ENCODE peak calls at places on chromosomes 1 and 21, in seven cellular contexts. One of them, this sample, is unnamed.

GRCh38 chr21:31156662-31157061 is 118.4 kb upstream of the KRTAP19-8 start:
- DNase-seq in thoracic aorta: no peak
- DNase-seq in AG10803: no peak
- DNase-seq in HT-29: no peak
- DNase-seq in GOT3: no peak
- DNase-seq in Right ventricle myocardium inferior: no peak
- DNase-seq in HFF-Myc: no peak
- DNase-seq in this sample: no peak

GRCh38 chr1:203126151-203126865 is 1.2 kb upstream of the ADORA1 start:
- DNase-seq in thoracic aorta: no peak
- DNase-seq in AG10803: peak
- DNase-seq in HT-29: peak
- DNase-seq in GOT3: no peak
- DNase-seq in Right ventricle myocardium inferior: no peak
- DNase-seq in HFF-Myc: no peak
- DNase-seq in this sample: no peak

GRCh38 chr21:34579411-34579810 is 35.5 kb downstream of the RCAN1 start:
- DNase-seq in thoracic aorta: no peak
- DNase-seq in AG10803: peak
- DNase-seq in HT-29: no peak
- DNase-seq in GOT3: no peak
- DNase-seq in Right ventricle myocardium inferior: no peak
- DNase-seq in HFF-Myc: no peak
- DNase-seq in this sample: no peak

GRCh38 chr1:212754193-212754592 is 37.4 kb downstream of the NSL1 start:
- DNase-seq in thoracic aorta: no peak
- DNase-seq in AG10803: no peak
- DNase-seq in HT-29: no peak
- DNase-seq in GOT3: no peak
- DNase-seq in Right ventricle myocardium inferior: no peak
- DNase-seq in HFF-Myc: no peak
- DNase-seq in this sample: no peak

GRCh38 chr1:53470155-53470554 is 11.0 kb downstream of the DMRTB1 start:
- DNase-seq in thoracic aorta: no peak
- DNase-seq in AG10803: peak
- DNase-seq in HT-29: peak
- DNase-seq in GOT3: peak
- DNase-seq in Right ventricle myocardium inferior: peak
- DNase-seq in HFF-Myc: no peak
- DNase-seq in this sample: no peak

GRCh38 chr1:163084330-163084729 is 15.2 kb downstream of the RGS4 start:
- DNase-seq in thoracic aorta: no peak
- DNase-seq in AG10803: peak
- DNase-seq in HT-29: no peak
- DNase-seq in GOT3: no peak
- DNase-seq in Right ventricle myocardium inferior: no peak
- DNase-seq in HFF-Myc: no peak
- DNase-seq in this sample: no peak

GRCh38 chr1:206606867-206607266 is 5.4 kb downstream of the EIF2D start:
- DNase-seq in thoracic aorta: no peak
- DNase-seq in AG10803: peak
- DNase-seq in HT-29: peak
- DNase-seq in GOT3: no peak
- DNase-seq in Right ventricle myocardium inferior: no peak
- DNase-seq in HFF-Myc: peak
- DNase-seq in this sample: no peak

GRCh38 chr1:59393211-59394180 is 96.6 kb downstream of the FGGY start:
- DNase-seq in thoracic aorta: peak
- DNase-seq in AG10803: peak
- DNase-seq in HT-29: no peak
- DNase-seq in GOT3: no peak
- DNase-seq in Right ventricle myocardium inferior: peak
- DNase-seq in HFF-Myc: no peak
- DNase-seq in this sample: no peak

GRCh38 chr1:104702731-104703130 is 953.0 kb downstream of the AMY1C start:
- DNase-seq in thoracic aorta: no peak
- DNase-seq in AG10803: no peak
- DNase-seq in HT-29: no peak
- DNase-seq in GOT3: no peak
- DNase-seq in Right ventricle myocardium inferior: no peak
- DNase-seq in HFF-Myc: no peak
- DNase-seq in this sample: no peak

GRCh38 chr1:52693843-52694242 is 4.3 kb downstream of the COA7 start:
- DNase-seq in thoracic aorta: no peak
- DNase-seq in AG10803: no peak
- DNase-seq in HT-29: no peak
- DNase-seq in GOT3: no peak
- DNase-seq in Right ventricle myocardium inferior: no peak
- DNase-seq in HFF-Myc: no peak
- DNase-seq in this sample: no peak

GRCh38 chr1:174815036-174815435 is 184.7 kb upstream of the CACYBP start:
- DNase-seq in thoracic aorta: no peak
- DNase-seq in AG10803: peak
- DNase-seq in HT-29: peak
- DNase-seq in GOT3: no peak
- DNase-seq in Right ventricle myocardium inferior: no peak
- DNase-seq in HFF-Myc: peak
- DNase-seq in this sample: no peak

GRCh38 chr1:117284408-117285215 is 73.9 kb upstream of the VTCN1 start:
- DNase-seq in thoracic aorta: no peak
- DNase-seq in AG10803: peak
- DNase-seq in HT-29: peak
- DNase-seq in GOT3: no peak
- DNase-seq in Right ventricle myocardium inferior: no peak
- DNase-seq in HFF-Myc: peak
- DNase-seq in this sample: no peak

GRCh38 chr21:40339050-40339449 is 471.8 kb downstream of the PCP4 start:
- DNase-seq in thoracic aorta: no peak
- DNase-seq in AG10803: no peak
- DNase-seq in HT-29: no peak
- DNase-seq in GOT3: no peak
- DNase-seq in Right ventricle myocardium inferior: no peak
- DNase-seq in HFF-Myc: no peak
- DNase-seq in this sample: no peak

GRCh38 chr1:166165661-166166399 is 971 bp downstream of the FAM78B start:
- DNase-seq in thoracic aorta: no peak
- DNase-seq in AG10803: peak
- DNase-seq in HT-29: no peak
- DNase-seq in GOT3: no peak
- DNase-seq in Right ventricle myocardium inferior: no peak
- DNase-seq in HFF-Myc: no peak
- DNase-seq in this sample: no peak

GRCh38 chr1:44537538-44537937 is 132.5 kb downstream of the RNF220 start:
- DNase-seq in thoracic aorta: no peak
- DNase-seq in AG10803: no peak
- DNase-seq in HT-29: no peak
- DNase-seq in GOT3: no peak
- DNase-seq in Right ventricle myocardium inferior: no peak
- DNase-seq in HFF-Myc: no peak
- DNase-seq in this sample: no peak

GRCh38 chr1:3403388-3404179 is 50.9 kb upstream of the ARHGEF16 start:
- DNase-seq in thoracic aorta: no peak
- DNase-seq in AG10803: no peak
- DNase-seq in HT-29: no peak
- DNase-seq in GOT3: no peak
- DNase-seq in Right ventricle myocardium inferior: no peak
- DNase-seq in HFF-Myc: no peak
- DNase-seq in this sample: no peak

GRCh38 chr21:34018910-34019309 is 54.5 kb upstream of the MRPS6 start:
- DNase-seq in thoracic aorta: no peak
- DNase-seq in AG10803: no peak
- DNase-seq in HT-29: no peak
- DNase-seq in GOT3: no peak
- DNase-seq in Right ventricle myocardium inferior: no peak
- DNase-seq in HFF-Myc: no peak
- DNase-seq in this sample: no peak